ENCODE peak calls at places on chromosomes 16 and 17, in seven cellular contexts. One of them, this sample, is unnamed.
A peak's percentile ranks its signal among the peaks of the same experiment; 100 is the strongest.

GRCh38 chr17:4161179-4161559 is 18.2 kb downstream of the CYB5D2 start:
- DNase-seq in lower leg skin: peak; percentile 34
- DNase-seq in A549: peak; percentile 98
- DNase-seq in body of pancreas: peak; percentile 67
- DNase-seq in esophagus muscularis mucosa: no peak
- DNase-seq in heart left ventricle: no peak
- DNase-seq in esophagus squamous epithelium: no peak
- DNase-seq in this sample: peak; percentile 81

GRCh38 chr17:80703109-80703508 is 158.5 kb downstream of the RPTOR start:
- DNase-seq in lower leg skin: no peak
- DNase-seq in A549: no peak
- DNase-seq in body of pancreas: no peak
- DNase-seq in esophagus muscularis mucosa: no peak
- DNase-seq in heart left ventricle: no peak
- DNase-seq in esophagus squamous epithelium: no peak
- DNase-seq in this sample: no peak

GRCh38 chr16:84843149-84844048 is 23.6 kb downstream of the CRISPLD2 start:
- DNase-seq in lower leg skin: no peak
- DNase-seq in A549: no peak
- DNase-seq in body of pancreas: no peak
- DNase-seq in esophagus muscularis mucosa: no peak
- DNase-seq in heart left ventricle: no peak
- DNase-seq in esophagus squamous epithelium: no peak
- DNase-seq in this sample: no peak

GRCh38 chr17:58378895-58379824 is 27.2 kb upstream of the SUPT4H1 start:
- DNase-seq in lower leg skin: no peak
- DNase-seq in A549: no peak
- DNase-seq in body of pancreas: no peak
- DNase-seq in esophagus muscularis mucosa: no peak
- DNase-seq in heart left ventricle: no peak
- DNase-seq in esophagus squamous epithelium: no peak
- DNase-seq in this sample: no peak

GRCh38 chr17:55407641-55408566 is 13.7 kb downstream of the MMD start:
- DNase-seq in lower leg skin: no peak
- DNase-seq in A549: no peak
- DNase-seq in body of pancreas: no peak
- DNase-seq in esophagus muscularis mucosa: no peak
- DNase-seq in heart left ventricle: no peak
- DNase-seq in esophagus squamous epithelium: no peak
- DNase-seq in this sample: no peak

GRCh38 chr16:30609002-30609927 is 924 bp downstream of the ZNF689 start:
- DNase-seq in lower leg skin: peak; percentile 21
- DNase-seq in A549: peak; percentile 51
- DNase-seq in body of pancreas: peak; percentile 55
- DNase-seq in esophagus muscularis mucosa: no peak
- DNase-seq in heart left ventricle: peak; percentile 49
- DNase-seq in esophagus squamous epithelium: no peak
- DNase-seq in this sample: no peak

GRCh38 chr17:28405632-28406477 is at the start of gene SLC46A1:
- DNase-seq in lower leg skin: no peak
- DNase-seq in A549: peak; percentile 76
- DNase-seq in body of pancreas: peak; percentile 72
- DNase-seq in esophagus muscularis mucosa: no peak
- DNase-seq in heart left ventricle: peak; percentile 63
- DNase-seq in esophagus squamous epithelium: no peak
- DNase-seq in this sample: peak; percentile 50

GRCh38 chr17:81572499-81573030 is 20.4 kb upstream of the FAAP100 start:
- DNase-seq in lower leg skin: no peak
- DNase-seq in A549: no peak
- DNase-seq in body of pancreas: no peak
- DNase-seq in esophagus muscularis mucosa: no peak
- DNase-seq in heart left ventricle: no peak
- DNase-seq in esophagus squamous epithelium: no peak
- DNase-seq in this sample: no peak

GRCh38 chr16:1990336-1991134 is 765 bp downstream of the SYNGR3 start:
- DNase-seq in lower leg skin: no peak
- DNase-seq in A549: no peak
- DNase-seq in body of pancreas: peak; percentile 66
- DNase-seq in esophagus muscularis mucosa: no peak
- DNase-seq in heart left ventricle: no peak
- DNase-seq in esophagus squamous epithelium: no peak
- DNase-seq in this sample: no peak

GRCh38 chr16:63188076-63188771 is 1152.0 kb upstream of the CDH8 start:
- DNase-seq in lower leg skin: no peak
- DNase-seq in A549: no peak
- DNase-seq in body of pancreas: no peak
- DNase-seq in esophagus muscularis mucosa: no peak
- DNase-seq in heart left ventricle: no peak
- DNase-seq in esophagus squamous epithelium: no peak
- DNase-seq in this sample: no peak

GRCh38 chr17:2369039-2369438 is 31.7 kb downstream of the SGSM2 start:
- DNase-seq in lower leg skin: no peak
- DNase-seq in A549: no peak
- DNase-seq in body of pancreas: no peak
- DNase-seq in esophagus muscularis mucosa: no peak
- DNase-seq in heart left ventricle: no peak
- DNase-seq in esophagus squamous epithelium: no peak
- DNase-seq in this sample: no peak

GRCh38 chr17:73550561-73550960 is 93.7 kb downstream of the SDK2 start:
- DNase-seq in lower leg skin: no peak
- DNase-seq in A549: no peak
- DNase-seq in body of pancreas: no peak
- DNase-seq in esophagus muscularis mucosa: no peak
- DNase-seq in heart left ventricle: no peak
- DNase-seq in esophagus squamous epithelium: no peak
- DNase-seq in this sample: no peak

GRCh38 chr17:83057397-83057761 is 22.0 kb upstream of the METRNL start:
- DNase-seq in lower leg skin: no peak
- DNase-seq in A549: no peak
- DNase-seq in body of pancreas: no peak
- DNase-seq in esophagus muscularis mucosa: no peak
- DNase-seq in heart left ventricle: no peak
- DNase-seq in esophagus squamous epithelium: no peak
- DNase-seq in this sample: no peak

GRCh38 chr16:67967183-67967955 is 1.1 kb downstream of the SLC12A4 start:
- DNase-seq in lower leg skin: no peak
- DNase-seq in A549: no peak
- DNase-seq in body of pancreas: no peak
- DNase-seq in esophagus muscularis mucosa: no peak
- DNase-seq in heart left ventricle: no peak
- DNase-seq in esophagus squamous epithelium: no peak
- DNase-seq in this sample: no peak

GRCh38 chr17:44108440-44109311 is 14.8 kb downstream of the HDAC5 start:
- DNase-seq in lower leg skin: no peak
- DNase-seq in A549: peak; percentile 96
- DNase-seq in body of pancreas: peak; percentile 84
- DNase-seq in esophagus muscularis mucosa: peak; percentile 95
- DNase-seq in heart left ventricle: peak; percentile 90
- DNase-seq in esophagus squamous epithelium: no peak
- DNase-seq in this sample: peak; percentile 68

GRCh38 chr16:85103096-85104079 is 8.9 kb downstream of the CIBAR2 start:
- DNase-seq in lower leg skin: no peak
- DNase-seq in A549: no peak
- DNase-seq in body of pancreas: no peak
- DNase-seq in esophagus muscularis mucosa: no peak
- DNase-seq in heart left ventricle: no peak
- DNase-seq in esophagus squamous epithelium: no peak
- DNase-seq in this sample: no peak

GRCh38 chr16:85900031-85900792 is 1.2 kb downstream of the IRF8 start:
- DNase-seq in lower leg skin: no peak
- DNase-seq in A549: no peak
- DNase-seq in body of pancreas: no peak
- DNase-seq in esophagus muscularis mucosa: no peak
- DNase-seq in heart left ventricle: no peak
- DNase-seq in esophagus squamous epithelium: no peak
- DNase-seq in this sample: no peak

GRCh38 chr16:79329967-79330366 is 270.6 kb downstream of the MAF start:
- DNase-seq in lower leg skin: no peak
- DNase-seq in A549: no peak
- DNase-seq in body of pancreas: no peak
- DNase-seq in esophagus muscularis mucosa: no peak
- DNase-seq in heart left ventricle: no peak
- DNase-seq in esophagus squamous epithelium: no peak
- DNase-seq in this sample: no peak
- TF ChIP-seq POLR2A in lower leg skin: no peak
- TF ChIP-seq POLR2A in A549: no peak
- TF ChIP-seq POLR2A in body of pancreas: no peak
- TF ChIP-seq POLR2A in esophagus muscularis mucosa: no peak
- TF ChIP-seq POLR2A in heart left ventricle: no peak
- TF ChIP-seq POLR2A in esophagus squamous epithelium: no peak
- TF ChIP-seq POLR2A in this sample: no peak

DNA sequence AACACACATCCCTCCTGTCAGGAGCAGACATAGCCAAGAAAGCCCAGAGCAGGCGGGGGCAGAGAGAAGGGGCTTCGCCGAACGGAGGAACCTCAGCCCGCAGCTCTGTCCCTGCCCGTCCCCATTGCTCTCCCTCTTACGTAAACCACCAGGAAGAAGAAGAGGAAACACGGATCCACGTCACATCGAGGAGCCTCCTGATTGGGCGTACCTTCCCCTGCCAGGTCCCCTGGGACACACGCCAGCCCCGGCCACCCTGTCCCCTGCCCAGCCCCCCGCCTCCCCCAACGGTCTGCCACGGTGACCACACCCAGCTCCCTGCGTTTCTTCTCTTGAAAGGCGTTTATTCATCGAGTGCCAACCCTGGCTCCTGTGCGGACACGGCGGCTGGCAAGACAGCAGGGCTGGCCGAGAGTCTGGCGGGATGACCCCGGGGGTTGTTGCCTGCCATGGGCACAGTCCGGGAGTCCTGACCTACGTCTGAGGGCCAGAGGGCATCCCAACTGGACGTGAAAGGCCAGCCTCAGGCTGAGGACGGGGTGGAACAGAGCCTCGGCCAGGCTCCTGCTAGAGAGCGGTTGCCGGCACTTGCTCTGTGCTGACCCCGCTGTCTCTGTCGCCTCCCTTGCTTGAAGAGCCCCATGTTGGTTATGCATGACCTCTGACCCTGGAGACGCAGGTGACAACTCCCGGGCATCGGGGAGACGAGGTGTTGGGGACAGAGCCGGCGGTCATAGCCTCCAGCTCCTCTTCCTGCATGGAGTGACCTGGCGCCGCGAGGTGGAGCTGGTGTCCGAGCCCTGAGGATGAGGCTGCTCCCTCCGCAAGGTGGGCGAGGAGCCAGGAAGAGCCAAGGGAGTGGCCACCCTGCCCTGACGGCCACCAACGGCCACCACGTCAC is 40.6 kb upstream of the ACSF3 start:
- DNase-seq in lower leg skin: peak; percentile 26
- DNase-seq in A549: peak; percentile 83
- DNase-seq in body of pancreas: no peak
- DNase-seq in esophagus muscularis mucosa: no peak
- DNase-seq in heart left ventricle: no peak
- DNase-seq in esophagus squamous epithelium: no peak
- DNase-seq in this sample: peak; percentile 87
- TF ChIP-seq POLR2A in lower leg skin: no peak
- TF ChIP-seq POLR2A in A549: peak; percentile 38
- TF ChIP-seq POLR2A in body of pancreas: no peak
- TF ChIP-seq POLR2A in esophagus muscularis mucosa: no peak
- TF ChIP-seq POLR2A in heart left ventricle: no peak
- TF ChIP-seq POLR2A in esophagus squamous epithelium: no peak
- TF ChIP-seq POLR2A in this sample: no peak

GRCh38 chr16:87952751-87953150 is 1.5 kb downstream of the BANP start:
- DNase-seq in lower leg skin: no peak
- DNase-seq in A549: no peak
- DNase-seq in body of pancreas: no peak
- DNase-seq in esophagus muscularis mucosa: no peak
- DNase-seq in heart left ventricle: no peak
- DNase-seq in esophagus squamous epithelium: no peak
- DNase-seq in this sample: no peak

GRCh38 chr16:87950765-87951549 is at the start of gene BANP:
- DNase-seq in lower leg skin: peak; percentile 97
- DNase-seq in A549: peak; percentile 98
- DNase-seq in body of pancreas: peak; percentile 99
- DNase-seq in esophagus muscularis mucosa: peak; percentile 98
- DNase-seq in heart left ventricle: peak; percentile 98
- DNase-seq in esophagus squamous epithelium: peak; percentile 96
- DNase-seq in this sample: peak; percentile 99

GRCh38 chr16:87954361-87954760 is 3.1 kb downstream of the BANP start:
- DNase-seq in lower leg skin: no peak
- DNase-seq in A549: no peak
- DNase-seq in body of pancreas: no peak
- DNase-seq in esophagus muscularis mucosa: no peak
- DNase-seq in heart left ventricle: no peak
- DNase-seq in esophagus squamous epithelium: no peak
- DNase-seq in this sample: no peak

GRCh38 chr16:87953308-87954208 is 2.3 kb downstream of the BANP start:
- DNase-seq in lower leg skin: no peak
- DNase-seq in A549: no peak
- DNase-seq in body of pancreas: no peak
- DNase-seq in esophagus muscularis mucosa: no peak
- DNase-seq in heart left ventricle: no peak
- DNase-seq in esophagus squamous epithelium: no peak
- DNase-seq in this sample: no peak

GRCh38 chr16:87951550-87952538 is 610 bp downstream of the BANP start:
- DNase-seq in lower leg skin: no peak
- DNase-seq in A549: no peak
- DNase-seq in body of pancreas: peak; percentile 33
- DNase-seq in esophagus muscularis mucosa: no peak
- DNase-seq in heart left ventricle: no peak
- DNase-seq in esophagus squamous epithelium: no peak
- DNase-seq in this sample: no peak
- TF ChIP-seq POLR2A in lower leg skin: no peak
- TF ChIP-seq POLR2A in A549: no peak
- TF ChIP-seq POLR2A in body of pancreas: peak; percentile 29
- TF ChIP-seq POLR2A in esophagus muscularis mucosa: no peak
- TF ChIP-seq POLR2A in heart left ventricle: no peak
- TF ChIP-seq POLR2A in esophagus squamous epithelium: no peak
- TF ChIP-seq POLR2A in this sample: no peak

DNA sequence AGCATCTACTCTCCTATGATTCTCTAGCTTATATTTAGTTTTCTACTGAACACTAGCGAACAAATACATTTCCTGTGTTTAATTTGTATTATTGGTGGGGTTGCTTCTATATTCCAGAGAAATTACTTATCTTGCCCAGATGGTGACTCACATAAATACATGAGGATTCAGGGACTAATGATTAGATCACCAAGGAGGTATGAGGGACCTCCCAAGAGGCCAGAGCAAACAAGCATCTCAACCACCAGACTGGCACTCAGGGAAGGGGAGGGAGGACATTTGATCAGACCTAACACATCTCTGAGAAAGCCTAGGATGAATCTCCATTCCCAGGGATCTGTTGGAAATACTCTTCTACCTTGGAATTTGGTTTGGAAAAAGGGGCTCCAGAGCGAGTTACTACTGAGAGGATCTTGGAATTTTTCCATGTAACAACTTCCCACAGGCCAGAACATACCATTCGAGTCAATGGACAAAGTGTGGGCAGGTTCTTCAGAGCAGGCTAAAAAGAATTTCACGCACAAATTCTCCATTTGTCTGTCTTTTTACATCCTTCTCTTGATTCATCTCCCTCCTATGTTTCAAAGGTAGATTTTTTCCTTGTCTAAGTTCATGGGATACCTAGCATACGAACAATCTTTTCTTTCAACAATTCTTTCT is 262.6 kb upstream of the MYOCD start:
- DNase-seq in lower leg skin: no peak
- DNase-seq in A549: peak; percentile 52
- DNase-seq in body of pancreas: no peak
- DNase-seq in esophagus muscularis mucosa: no peak
- DNase-seq in heart left ventricle: no peak
- DNase-seq in esophagus squamous epithelium: no peak
- DNase-seq in this sample: no peak
- TF ChIP-seq POLR2A in lower leg skin: no peak
- TF ChIP-seq POLR2A in A549: no peak
- TF ChIP-seq POLR2A in body of pancreas: no peak
- TF ChIP-seq POLR2A in esophagus muscularis mucosa: no peak
- TF ChIP-seq POLR2A in heart left ventricle: no peak
- TF ChIP-seq POLR2A in esophagus squamous epithelium: no peak
- TF ChIP-seq POLR2A in this sample: no peak

This sample was measured in breast epithelium.